ENCODE peak calls at places on chromosomes 5 and 9, in nine cellular contexts. V, G, U, F, L, S, X, P and M are unnamed samples.

GRCh38 chr9:95349109-95350038 is 31.9 kb upstream of the FANCC start:
- DNase-seq in V (no peak), G (no peak), U (no peak), F (no peak), L (no peak), S (no peak), X (no peak), P (no peak), M (no peak)

GRCh38 chr9:124306098-124306735 is 48.5 kb downstream of the NEK6 start:
- DNase-seq in V (no peak), G (no peak), U (peak), F (no peak), L (peak), S (peak), X (no peak), P (no peak), M (peak)

GRCh38 chr9:38415846-38416245 is 8.4 kb downstream of the IGFBPL1 start:
- DNase-seq in V (no peak), G (no peak), U (no peak), F (no peak), L (no peak), S (no peak), X (no peak), P (no peak), M (no peak)

GRCh38 chr5:124052201-124052600 is 540.2 kb downstream of the CSNK1G3 start:
- DNase-seq in V (no peak), G (no peak), U (no peak), F (no peak), L (no peak), S (no peak), X (no peak), P (no peak), M (no peak)

GRCh38 chr5:135008981-135009735 is 24.9 kb downstream of the PITX1 start:
- DNase-seq in V (no peak), G (no peak), U (no peak), F (no peak), L (no peak), S (no peak), X (no peak), P (no peak), M (no peak)

GRCh38 chr5:32387841-32388240 is 56.7 kb downstream of the ZFR start:
- DNase-seq in V (no peak), G (no peak), U (no peak), F (no peak), L (no peak), S (no peak), X (no peak), P (no peak), M (no peak)

GRCh38 chr9:2291980-2292704 is 277.0 kb downstream of the SMARCA2 start:
- DNase-seq in V (no peak), G (no peak), U (no peak), F (no peak), L (no peak), S (no peak), X (no peak), P (no peak), M (peak)

GRCh38 chr5:161602739-161603138 is 56.2 kb upstream of the GABRB2 start:
- DNase-seq in V (no peak), G (no peak), U (no peak), F (no peak), L (no peak), S (no peak), X (no peak), P (no peak), M (no peak)

GRCh38 chr9:81430727-81431126 is 258.6 kb downstream of the TLE1 start:
- DNase-seq in V (no peak), G (no peak), U (no peak), F (no peak), L (no peak), S (peak), X (no peak), P (no peak), M (no peak)

GRCh38 chr9:81673310-81673709 is 16.0 kb downstream of the TLE1 start:
- DNase-seq in V (no peak), G (no peak), U (no peak), F (no peak), L (no peak), S (no peak), X (no peak), P (no peak), M (no peak)

GRCh38 chr9:105333811-105334210 is 89.4 kb downstream of the SLC44A1 start:
- DNase-seq in V (no peak), G (no peak), U (no peak), F (no peak), L (no peak), S (no peak), X (no peak), P (no peak), M (no peak)

GRCh38 chr9:2798423-2798822 is 45.5 kb downstream of the PUM3 start:
- DNase-seq in V (no peak), G (no peak), U (no peak), F (no peak), L (no peak), S (no peak), X (no peak), P (no peak), M (no peak)

GRCh38 chr5:158709279-158709678 is 390.4 kb downstream of the EBF1 start:
- DNase-seq in V (no peak), G (no peak), U (no peak), F (no peak), L (no peak), S (no peak), X (no peak), P (no peak), M (no peak)

GRCh38 chr5:107555425-107556090 is 115.2 kb downstream of the EFNA5 start:
- DNase-seq in V (no peak), G (no peak), U (peak), F (no peak), L (no peak), S (no peak), X (no peak), P (no peak), M (no peak)

GRCh38 chr9:94086468-94086867 is 2.2 kb downstream of the PTPDC1 start:
- DNase-seq in V (no peak), G (no peak), U (no peak), F (no peak), L (no peak), S (peak), X (no peak), P (no peak), M (no peak)

GRCh38 chr9:86410281-86410680 is 56.1 kb upstream of the TUT7 start:
- DNase-seq in V (no peak), G (no peak), U (no peak), F (no peak), L (no peak), S (no peak), X (no peak), P (no peak), M (no peak)

GRCh38 chr5:74575741-74576538 is 64.6 kb downstream of the ENC1 start:
- DNase-seq in V (no peak), G (no peak), U (peak), F (no peak), L (no peak), S (peak), X (peak), P (no peak), M (peak)

GRCh38 chr5:143494162-143494561 is 90.7 kb upstream of the NR3C1 start:
- DNase-seq in V (no peak), G (no peak), U (peak), F (no peak), L (peak), S (peak), X (no peak), P (no peak), M (peak)

GRCh38 chr5:171907731-171908343 is 98.6 kb downstream of the FBXW11 start:
- DNase-seq in V (peak), G (peak), U (no peak), F (no peak), L (peak), S (peak), X (no peak), P (peak), M (peak)

GRCh38 chr5:7644723-7645122 is 206.2 kb downstream of the CFAP90 start:
- DNase-seq in V (no peak), G (no peak), U (no peak), F (no peak), L (no peak), S (no peak), X (no peak), P (no peak), M (no peak)

GRCh38 chr9:99300103-99300439 is 78.0 kb downstream of the SEC61B start:
- DNase-seq in V (no peak), G (no peak), U (no peak), F (no peak), L (no peak), S (no peak), X (no peak), P (no peak), M (no peak)

GRCh38 chr5:81253875-81254274 is 20.8 kb downstream of the CKMT2 start:
- DNase-seq in V (no peak), G (no peak), U (no peak), F (no peak), L (no peak), S (no peak), X (no peak), P (no peak), M (no peak)

GRCh38 chr9:107070591-107070990 is 207.6 kb downstream of the ZNF462 start:
- DNase-seq in V (no peak), G (no peak), U (no peak), F (no peak), L (no peak), S (no peak), X (no peak), P (no peak), M (no peak)

GRCh38 chr9:127854169-127854833 is at the start of gene ENG:
- DNase-seq in V (peak), G (peak), U (no peak), F (no peak), L (no peak), S (peak), X (no peak), P (peak), M (no peak)

GRCh38 chr5:21225223-21226064 is 1237.4 kb upstream of the CDH18 start:
- DNase-seq in V (no peak), G (no peak), U (no peak), F (no peak), L (peak), S (no peak), X (no peak), P (no peak), M (no peak)

GRCh38 chr5:117701067-117701466 is 1126.4 kb upstream of the SEMA6A start:
- DNase-seq in V (no peak), G (no peak), U (no peak), F (no peak), L (no peak), S (no peak), X (no peak), P (no peak), M (peak)

GRCh38 chr9:137797206-137798120 is 80.1 kb upstream of the CACNA1B start:
- DNase-seq in V (no peak), G (no peak), U (no peak), F (no peak), L (no peak), S (no peak), X (no peak), P (no peak), M (no peak)

GRCh38 chr5:172561151-172561550 is 79.9 kb upstream of the NEURL1B start:
- DNase-seq in V (no peak), G (no peak), U (no peak), F (no peak), L (no peak), S (no peak), X (no peak), P (no peak), M (no peak)

GRCh38 chr9:107274096-107274495 is 9.0 kb upstream of the RAD23B start:
- DNase-seq in V (no peak), G (no peak), U (no peak), F (no peak), L (no peak), S (no peak), X (no peak), P (no peak), M (no peak)

GRCh38 chr5:150304481-150305081 is 1.9 kb upstream of the ARSI start:
- DNase-seq in V (no peak), G (no peak), U (no peak), F (no peak), L (no peak), S (no peak), X (no peak), P (no peak), M (no peak)

GRCh38 chr9:135507104-135508035 is 6.9 kb downstream of the MRPS2 start:
- DNase-seq in V (no peak), G (no peak), U (no peak), F (no peak), L (no peak), S (no peak), X (no peak), P (no peak), M (no peak)